ENCODE peak calls at places on chromosomes 13 and 19, in seven cellular contexts. J, N, W, G, Q, F and I are unnamed samples.

GRCh38 chr19:43605875-43606568 is 5.9 kb upstream of the SRRM5 start:
- DNase-seq in N (no peak), J (no peak), Q (no peak), W (no peak), G (no peak), F (no peak), I (no peak)

GRCh38 chr19:46728693-46729339 is 11.9 kb upstream of the PRKD2 start:
- DNase-seq in W (peak; percentile 35), G (no peak), F (no peak), N (no peak), J (peak; percentile 69), Q (peak; percentile 43), I (peak; percentile 98)

GRCh38 chr19:3171894-3172679 is 6.5 kb upstream of the S1PR4 start:
- DNase-seq in Q (no peak), F (no peak), G (no peak), J (no peak), W (no peak), N (no peak), I (peak; percentile 42)

GRCh38 chr19:52206481-52206880 is 16.6 kb downstream of the PPP2R1A start:
- DNase-seq in W (no peak), Q (no peak), J (no peak), G (no peak), F (no peak), N (no peak), I (no peak)

GRCh38 chr13:109274188-109274821 is 512.1 kb downstream of the IRS2 start:
- DNase-seq in F (peak; percentile 47), Q (no peak), J (no peak), W (peak; percentile 53), N (peak; percentile 46), G (no peak), I (peak; percentile 33)

GRCh38 chr19:17323973-17324327 is 10.7 kb downstream of the ANO8 start:
- DNase-seq in F (no peak), G (no peak), Q (no peak), W (no peak), N (no peak), J (no peak), I (no peak)

GRCh38 chr19:35136231-35136630 is 1.4 kb upstream of the LGI4 start:
- DNase-seq in G (no peak), F (no peak), N (no peak), J (no peak), W (no peak), Q (no peak), I (peak; percentile 20)

GRCh38 chr19:15129856-15130580 is 22.8 kb downstream of the SYDE1 start:
- DNase-seq in G (no peak), J (no peak), W (no peak), N (no peak), Q (no peak), F (no peak), I (no peak)

GRCh38 chr19:40756502-40757110 is 5.6 kb downstream of the SNRPA start:
- DNase-seq in G (no peak), Q (no peak), J (no peak), W (no peak), N (no peak), F (no peak), I (no peak)

GRCh38 chr13:25084101-25084500 is 11.8 kb upstream of the PABPC3 start:
- DNase-seq in J (no peak), G (no peak), Q (no peak), F (no peak), N (no peak), W (no peak), I (no peak)

GRCh38 chr13:24931450-24932217 is 164.3 kb upstream of the PABPC3 start:
- DNase-seq in Q (no peak), F (no peak), W (no peak), J (no peak), G (no peak), N (no peak), I (peak; percentile 73)

GRCh38 chr19:10603084-10603872 is 16.2 kb upstream of the AP1M2 start:
- DNase-seq in G (no peak), J (peak; percentile 75), N (no peak), Q (no peak), W (no peak), F (no peak), I (peak; percentile 79)

GRCh38 chr13:113976711-113977684 is 3.1 kb upstream of the C13orf46 start:
- DNase-seq in Q (no peak), G (no peak), N (peak; percentile 23), W (no peak), J (no peak), F (peak; percentile 31), I (peak; percentile 62)

GRCh38 chr19:34461375-34462100 is 20.0 kb upstream of the WTIP start:
- DNase-seq in F (no peak), W (no peak), G (no peak), N (no peak), Q (no peak), J (no peak), I (no peak)

GRCh38 chr13:45178349-45179142 is 22.3 kb downstream of the KCTD4 start:
- DNase-seq in Q (no peak), G (no peak), N (no peak), W (peak; percentile 56), J (no peak), F (peak; percentile 46), I (no peak)

GRCh38 chr13:46401432-46401831 is 14.4 kb upstream of the RUBCNL start:
- DNase-seq in G (no peak), F (no peak), Q (no peak), J (no peak), W (no peak), N (no peak), I (no peak)

GRCh38 chr13:91459485-91459884 is 61.1 kb downstream of the GPC5 start:
- DNase-seq in F (no peak), G (no peak), J (no peak), Q (no peak), W (no peak), N (no peak), I (no peak)

GRCh38 chr19:4633140-4633967 is 6.0 kb upstream of the TNFAIP8L1 start:
- DNase-seq in N (peak; percentile 63), G (no peak), Q (no peak), J (no peak), F (no peak), W (peak; percentile 53), I (peak; percentile 81)

GRCh38 chr19:45848922-45849321 is 14.0 kb downstream of the SYMPK start:
- DNase-seq in N (no peak), G (no peak), J (no peak), Q (no peak), W (no peak), F (no peak), I (peak; percentile 65)

GRCh38 chr19:49971991-49972401 is 11.0 kb upstream of the SIGLEC11 start:
- DNase-seq in F (no peak), G (no peak), N (no peak), W (no peak), J (no peak), Q (no peak), I (no peak)